ENCODE peak calls at places on chromosomes 12 and 14, in seven cellular contexts. T is Peyer's patch, J is breast epithelium, P is IMR-90, O is ovary, I is adrenal gland, W is GM12891. K is an unnamed sample.

GRCh38 chr12:65821336-65821735 is 2.9 kb upstream of the HMGA2 start:
- DNase-seq in P (peak; percentile 36), O (no peak), W (no peak), I (no peak), T (no peak), J (no peak), K (no peak)

GRCh38 chr12:58395470-58395869 is 454.1 kb downstream of the ATP23 start:
- DNase-seq in P (peak; percentile 65), J (no peak), I (no peak), W (no peak), T (no peak), O (no peak), K (no peak)

GRCh38 chr14:70254476-70254961 is 65.8 kb upstream of the SLC8A3 start:
- DNase-seq in T (no peak), J (peak; percentile 25), O (peak; percentile 8), I (peak; percentile 44), P (peak; percentile 1), W (no peak), K (no peak)

GRCh38 chr14:93132472-93133065 is 16.8 kb upstream of the ITPK1 start:
- DNase-seq in J (no peak), T (peak; percentile 46), W (peak; percentile 39), I (peak; percentile 85), P (peak; percentile 22), O (no peak), K (no peak)

GRCh38 chr14:93797536-93797935 is 9.3 kb upstream of the PRIMA1 start:
- DNase-seq in P (no peak), W (no peak), J (peak; percentile 30), O (no peak), T (no peak), I (no peak), K (no peak)

GRCh38 chr12:88309546-88309945 is 167.4 kb downstream of the TMTC3 start:
- DNase-seq in T (no peak), J (no peak), P (peak; percentile 83), I (no peak), O (no peak), W (no peak), K (no peak)

GRCh38 chr12:119705182-119705581 is 37.2 kb downstream of the PRKAB1 start:
- DNase-seq in P (no peak), W (no peak), I (no peak), T (no peak), J (no peak), O (no peak), K (no peak)

GRCh38 chr14:103879570-103880333 is 32.4 kb upstream of the PPP1R13B start:
- DNase-seq in T (no peak), W (no peak), I (peak; percentile 88), P (no peak), O (peak; percentile 60), J (peak; percentile 66), K (no peak)

GRCh38 chr14:24178399-24179178 is 6.7 kb downstream of the REC8 start:
- DNase-seq in J (no peak), W (no peak), P (no peak), O (no peak), I (no peak), T (no peak), K (no peak)
- TF ChIP-seq POLR2A in J (no peak), W (peak; percentile 15), P (no peak), O (no peak), I (no peak), T (no peak), K (no peak)

DNA sequence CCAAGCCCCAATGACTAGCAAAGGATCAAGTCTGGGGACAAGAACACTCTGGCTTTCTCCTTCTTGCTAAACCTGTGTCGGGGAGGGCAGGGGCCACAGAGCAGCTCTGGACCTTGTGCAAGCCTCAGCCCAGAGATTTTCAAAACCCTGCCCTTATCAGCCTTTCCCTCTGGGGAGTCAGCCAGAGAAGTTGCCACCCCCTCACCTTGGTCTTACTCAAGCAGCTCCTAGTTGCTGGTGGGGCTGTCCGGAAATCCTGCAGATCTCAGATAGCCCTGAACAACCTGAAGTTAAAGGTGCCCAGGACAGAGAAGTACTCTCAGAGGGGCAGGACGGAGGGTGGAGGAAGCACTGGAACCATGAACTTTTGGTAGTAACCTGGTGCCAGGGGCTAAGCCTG is 1.1 kb downstream of the HVCN1 start:
- DNase-seq in O (no peak), T (peak; percentile 45), I (peak; percentile 19), P (no peak), J (no peak), W (no peak), K (no peak)
- TF ChIP-seq POLR2A in O (no peak), T (no peak), I (no peak), P (no peak), J (no peak), W (no peak), K (no peak)

DNA sequence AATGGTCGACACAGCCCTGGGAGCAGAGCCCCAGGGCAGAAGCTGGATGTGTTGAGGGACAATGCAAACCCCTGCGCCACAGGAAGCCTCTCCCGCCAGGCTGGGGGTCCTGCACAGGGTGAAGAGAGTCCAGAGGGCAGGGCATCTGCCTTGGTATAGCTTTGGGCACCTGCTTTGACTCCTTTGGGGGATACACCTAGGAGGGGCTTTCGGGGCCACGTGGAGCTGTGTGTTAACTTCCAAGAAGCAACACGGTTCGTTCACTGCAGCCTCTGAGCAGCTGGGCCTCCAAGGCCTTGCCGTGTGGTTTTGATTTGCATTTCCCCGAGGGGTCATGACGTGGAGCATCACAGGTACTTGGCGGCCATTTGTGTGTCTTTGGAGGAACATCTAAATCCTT is 5.8 kb upstream of the PUS1 start:
- DNase-seq in J (no peak), I (no peak), O (no peak), T (peak; percentile 82), P (no peak), W (peak; percentile 77), K (no peak)
- TF ChIP-seq POLR2A in J (no peak), I (no peak), O (no peak), T (no peak), P (no peak), W (no peak), K (no peak)

DNA sequence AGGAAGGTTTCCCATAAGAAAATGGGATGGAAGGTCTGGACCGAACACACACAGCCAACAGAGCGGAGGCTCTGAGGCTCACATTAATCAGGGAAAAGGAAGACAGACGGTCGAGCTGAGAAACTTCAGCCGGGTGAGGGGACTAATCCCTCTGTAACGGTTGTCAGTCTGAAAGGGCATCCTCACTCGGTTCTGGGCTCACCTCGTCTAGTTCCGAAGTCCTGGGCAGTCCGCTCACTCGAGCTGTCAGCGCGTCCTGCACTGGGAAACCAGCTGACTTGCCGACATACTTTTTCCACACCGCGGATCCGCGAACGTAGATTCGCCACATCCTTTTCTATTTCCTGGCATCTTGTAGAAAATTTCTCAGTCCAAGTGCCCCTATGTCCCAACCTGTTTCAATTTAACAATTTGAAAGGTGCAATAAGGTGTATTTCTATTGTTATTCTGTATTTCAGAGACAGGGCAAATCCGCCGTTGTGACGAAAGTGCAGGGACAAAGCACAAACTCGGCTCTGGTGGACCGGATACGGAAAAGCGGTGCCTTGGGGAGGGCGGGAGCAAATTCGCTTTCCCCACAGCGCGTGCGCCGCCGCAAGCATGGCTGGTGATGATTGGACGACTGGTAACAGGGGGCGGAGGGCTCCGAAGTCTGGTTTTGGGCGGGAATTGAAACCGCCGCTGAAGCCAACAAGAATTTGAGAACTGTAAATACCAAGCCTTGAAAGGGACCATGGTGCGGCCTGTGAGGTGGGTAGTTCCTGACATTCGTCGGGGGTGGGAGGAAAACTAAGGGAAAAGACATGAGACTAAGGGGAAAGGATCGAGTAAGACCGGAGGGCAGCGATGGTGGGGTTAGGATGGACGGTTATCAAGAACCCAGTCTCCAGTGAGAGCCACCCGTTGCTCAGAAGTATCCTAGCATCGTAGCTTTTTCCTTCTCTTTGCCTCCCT is at the start of gene RAD51AP1:
- DNase-seq in P (peak; percentile 97), O (peak; percentile 94), W (peak; percentile 39), I (peak; percentile 95), J (peak; percentile 89), T (peak; percentile 88), K (peak; percentile 98)
- TF ChIP-seq POLR2A in P (no peak), O (no peak), W (peak; percentile 87), I (no peak), J (no peak), T (peak; percentile 20), K (no peak)

GRCh38 chr12:117968826-117969659 is at the start of gene KSR2:
- DNase-seq in J (peak; percentile 41), T (no peak), W (peak; percentile 71), O (no peak), P (no peak), I (no peak), K (peak; percentile 82)
- TF ChIP-seq POLR2A in J (no peak), T (peak; percentile 24), W (no peak), O (no peak), P (no peak), I (peak; percentile 15), K (no peak)

DNA sequence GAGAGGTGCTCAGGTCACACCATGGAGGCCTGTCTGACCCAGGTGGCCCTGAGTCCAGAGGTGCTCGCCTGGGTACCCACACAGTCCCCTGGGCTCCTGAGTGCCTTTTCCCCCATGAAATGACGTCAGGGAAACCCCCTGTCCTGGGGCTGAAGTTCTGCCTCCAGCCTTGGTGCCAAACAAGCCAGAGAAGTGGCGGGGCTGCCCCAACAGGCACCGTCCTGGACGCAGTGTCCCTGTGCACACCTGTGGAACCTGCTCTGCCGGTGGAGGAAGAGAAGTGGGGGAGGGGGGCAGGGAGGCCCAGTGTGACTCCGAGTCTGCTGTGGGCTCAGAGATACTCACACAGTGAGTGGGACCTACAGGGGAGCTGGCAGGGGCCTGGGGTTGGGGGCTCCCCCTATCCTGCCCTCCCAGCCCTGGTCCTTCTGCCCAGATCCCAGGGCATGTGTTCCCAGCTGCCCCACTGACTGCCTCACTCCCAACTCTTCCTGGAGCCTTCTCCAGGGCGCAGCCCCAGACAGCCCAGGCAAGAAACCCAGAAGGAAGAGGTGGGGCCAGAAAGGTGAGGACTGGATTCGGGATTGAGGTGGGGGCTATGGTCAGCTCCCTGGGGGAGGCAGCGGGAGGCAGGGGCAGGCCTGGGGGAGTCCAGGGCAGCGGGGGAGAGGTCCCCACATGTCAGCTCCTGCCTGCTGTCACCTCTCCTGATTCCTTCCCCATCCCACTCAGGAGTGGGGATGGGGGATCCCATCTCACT is 24.8 kb downstream of the CCDC85C start:
- DNase-seq in T (no peak), I (no peak), O (no peak), P (no peak), J (peak; percentile 88), W (no peak), K (peak; percentile 90)
- TF ChIP-seq POLR2A in T (peak; percentile 60), I (no peak), O (no peak), P (no peak), J (no peak), W (no peak), K (no peak)